ENCODE peak calls at places on chromosomes 5 and 9, in seven cellular contexts. One of them, this sample, is unnamed.
A peak's percentile ranks its signal among the peaks of the same experiment; 100 is the strongest.

GRCh38 chr5:149580808-149581191 is 498 bp upstream of the ARHGEF37 start:
- DNase-seq in CD8-positive, alpha-beta T cell: no peak
- DNase-seq in kidney tubule cell: no peak
- DNase-seq in fibroblast of lung: no peak
- DNase-seq in GM18507: no peak
- DNase-seq in Peyer's patch: no peak
- DNase-seq in dermis microvascular lymphatic vessel endothelial cell: no peak
- DNase-seq in this sample: no peak

GRCh38 chr5:176889321-176890280 is 9.5 kb downstream of the HK3 start:
- DNase-seq in fibroblast of lung: no peak
- DNase-seq in CD8-positive, alpha-beta T cell: no peak
- DNase-seq in GM18507: no peak
- DNase-seq in kidney tubule cell: no peak
- DNase-seq in dermis microvascular lymphatic vessel endothelial cell: no peak
- DNase-seq in Peyer's patch: peak; percentile 22
- DNase-seq in this sample: no peak

GRCh38 chr5:142955628-142956027 is 185.5 kb downstream of the ARHGAP26 start:
- DNase-seq in Peyer's patch: no peak
- DNase-seq in kidney tubule cell: no peak
- DNase-seq in CD8-positive, alpha-beta T cell: no peak
- DNase-seq in dermis microvascular lymphatic vessel endothelial cell: no peak
- DNase-seq in GM18507: no peak
- DNase-seq in fibroblast of lung: no peak
- DNase-seq in this sample: no peak

GRCh38 chr5:93794954-93795353 is 53.6 kb upstream of the POU5F2 start:
- DNase-seq in CD8-positive, alpha-beta T cell: no peak
- DNase-seq in GM18507: no peak
- DNase-seq in fibroblast of lung: no peak
- DNase-seq in Peyer's patch: no peak
- DNase-seq in dermis microvascular lymphatic vessel endothelial cell: peak; percentile 3
- DNase-seq in kidney tubule cell: no peak
- DNase-seq in this sample: no peak

GRCh38 chr5:77129386-77129785 is 42.3 kb upstream of the ZBED3 start:
- DNase-seq in fibroblast of lung: peak; percentile 41
- DNase-seq in kidney tubule cell: peak; percentile 12
- DNase-seq in CD8-positive, alpha-beta T cell: no peak
- DNase-seq in Peyer's patch: no peak
- DNase-seq in dermis microvascular lymphatic vessel endothelial cell: peak; percentile 42
- DNase-seq in GM18507: no peak
- DNase-seq in this sample: no peak

GRCh38 chr5:96661101-96661840 is 905 bp upstream of the CAST start:
- DNase-seq in dermis microvascular lymphatic vessel endothelial cell: peak; percentile 25
- DNase-seq in kidney tubule cell: peak; percentile 66
- DNase-seq in CD8-positive, alpha-beta T cell: peak; percentile 2
- DNase-seq in GM18507: peak; percentile 11
- DNase-seq in fibroblast of lung: peak; percentile 68
- DNase-seq in Peyer's patch: peak; percentile 58
- DNase-seq in this sample: no peak

GRCh38 chr5:111227805-111228204 is 3.6 kb downstream of the CAMK4 start:
- DNase-seq in GM18507: no peak
- DNase-seq in kidney tubule cell: peak; percentile 4
- DNase-seq in CD8-positive, alpha-beta T cell: no peak
- DNase-seq in dermis microvascular lymphatic vessel endothelial cell: peak; percentile 29
- DNase-seq in Peyer's patch: no peak
- DNase-seq in fibroblast of lung: peak; percentile 83
- DNase-seq in this sample: peak; percentile 2

GRCh38 chr5:6117212-6117611 is 261.1 kb downstream of the MED10 start:
- DNase-seq in kidney tubule cell: peak; percentile 4
- DNase-seq in CD8-positive, alpha-beta T cell: no peak
- DNase-seq in Peyer's patch: no peak
- DNase-seq in fibroblast of lung: no peak
- DNase-seq in GM18507: no peak
- DNase-seq in dermis microvascular lymphatic vessel endothelial cell: no peak
- DNase-seq in this sample: no peak

GRCh38 chr5:78127875-78128274 is 166.6 kb downstream of the AP3B1 start:
- DNase-seq in dermis microvascular lymphatic vessel endothelial cell: no peak
- DNase-seq in Peyer's patch: no peak
- DNase-seq in GM18507: no peak
- DNase-seq in kidney tubule cell: no peak
- DNase-seq in CD8-positive, alpha-beta T cell: no peak
- DNase-seq in fibroblast of lung: no peak
- DNase-seq in this sample: no peak

GRCh38 chr9:75455444-75455921 is 367.2 kb downstream of the OSTF1 start:
- DNase-seq in GM18507: no peak
- DNase-seq in dermis microvascular lymphatic vessel endothelial cell: no peak
- DNase-seq in fibroblast of lung: peak; percentile 0
- DNase-seq in kidney tubule cell: peak; percentile 66
- DNase-seq in Peyer's patch: no peak
- DNase-seq in CD8-positive, alpha-beta T cell: no peak
- DNase-seq in this sample: peak; percentile 14